ENCODE peak calls at places on chromosomes 1 and 21, in seven cellular contexts. One of them, this sample, is unnamed.
A peak's percentile ranks its signal among the peaks of the same experiment; 100 is the strongest.

GRCh38 chr1:160978510-160978927 is 23.9 kb upstream of the ITLN2 start:
- DNase-seq in GM23338: no peak
- DNase-seq in HCT116: no peak
- DNase-seq in K562: no peak
- DNase-seq in SK-N-SH: no peak
- DNase-seq in HepG2: peak; percentile 80
- DNase-seq in GM12878: no peak
- DNase-seq in this sample: no peak

GRCh38 chr1:113874017-113874879 is 2.7 kb upstream of the PTPN22 start:
- DNase-seq in SK-N-SH: no peak
- DNase-seq in K562: peak; percentile 31
- DNase-seq in GM12878: peak; percentile 58
- DNase-seq in GM23338: peak; percentile 55
- DNase-seq in HCT116: peak; percentile 41
- DNase-seq in HepG2: peak; percentile 23
- DNase-seq in this sample: no peak

GRCh38 chr1:121586369-121587229 is 401.8 kb downstream of the SRGAP2C start:
- DNase-seq in SK-N-SH: no peak
- DNase-seq in GM12878: no peak
- DNase-seq in HepG2: peak; percentile 97
- DNase-seq in GM23338: peak; percentile 57
- DNase-seq in HCT116: no peak
- DNase-seq in K562: no peak
- DNase-seq in this sample: no peak

GRCh38 chr1:15722411-15722810 is 13.6 kb upstream of the SLC25A34 start:
- DNase-seq in GM12878: no peak
- DNase-seq in K562: no peak
- DNase-seq in HCT116: no peak
- DNase-seq in GM23338: no peak
- DNase-seq in SK-N-SH: no peak
- DNase-seq in HepG2: no peak
- DNase-seq in this sample: no peak

GRCh38 chr1:225635649-225636048 is 17.3 kb downstream of the ENAH start:
- DNase-seq in HCT116: no peak
- DNase-seq in GM23338: no peak
- DNase-seq in K562: no peak
- DNase-seq in SK-N-SH: no peak
- DNase-seq in GM12878: no peak
- DNase-seq in HepG2: no peak
- DNase-seq in this sample: no peak

GRCh38 chr21:46051821-46052675 is 45.9 kb upstream of the COL6A2 start:
- DNase-seq in GM23338: no peak
- DNase-seq in HepG2: no peak
- DNase-seq in GM12878: no peak
- DNase-seq in HCT116: no peak
- DNase-seq in SK-N-SH: no peak
- DNase-seq in K562: no peak
- DNase-seq in this sample: no peak

GRCh38 chr1:158055854-158056253 is 62.4 kb downstream of the KIRREL1 start:
- DNase-seq in HepG2: no peak
- DNase-seq in GM23338: peak; percentile 39
- DNase-seq in HCT116: no peak
- DNase-seq in GM12878: no peak
- DNase-seq in SK-N-SH: no peak
- DNase-seq in K562: no peak
- DNase-seq in this sample: no peak

GRCh38 chr1:212254853-212255363 is 30.3 kb upstream of the PPP2R5A start:
- DNase-seq in SK-N-SH: peak; percentile 9
- DNase-seq in GM23338: no peak
- DNase-seq in HCT116: no peak
- DNase-seq in HepG2: peak; percentile 98
- DNase-seq in GM12878: no peak
- DNase-seq in K562: no peak
- DNase-seq in this sample: no peak

GRCh38 chr21:14383596-14384210 is 757 bp upstream of the HSPA13 start:
- DNase-seq in HCT116: no peak
- DNase-seq in HepG2: no peak
- DNase-seq in K562: no peak
- DNase-seq in GM23338: peak; percentile 31
- DNase-seq in GM12878: peak; percentile 12
- DNase-seq in SK-N-SH: no peak
- DNase-seq in this sample: no peak

GRCh38 chr1:235703516-235703915 is 53.9 kb upstream of the GNG4 start:
- DNase-seq in SK-N-SH: no peak
- DNase-seq in HepG2: no peak
- DNase-seq in GM12878: no peak
- DNase-seq in HCT116: no peak
- DNase-seq in K562: no peak
- DNase-seq in GM23338: no peak
- DNase-seq in this sample: peak; percentile 41

GRCh38 chr1:109677459-109677858 is 9.6 kb downstream of the GSTM2 start:
- DNase-seq in HepG2: no peak
- DNase-seq in GM23338: no peak
- DNase-seq in K562: peak; percentile 0
- DNase-seq in HCT116: no peak
- DNase-seq in GM12878: no peak
- DNase-seq in SK-N-SH: no peak
- DNase-seq in this sample: no peak
- TF ChIP-seq REST in HepG2: no peak
- TF ChIP-seq REST in GM23338: no peak
- TF ChIP-seq REST in K562: no peak
- TF ChIP-seq REST in HCT116: no peak
- TF ChIP-seq REST in GM12878: no peak
- TF ChIP-seq REST in SK-N-SH: no peak
- TF ChIP-seq REST in this sample: no peak

GRCh38 chr1:26125382-26125781 is 13.8 kb downstream of the PDIK1L start:
- DNase-seq in K562: no peak
- DNase-seq in HepG2: no peak
- DNase-seq in HCT116: no peak
- DNase-seq in GM12878: no peak
- DNase-seq in GM23338: no peak
- DNase-seq in SK-N-SH: no peak
- DNase-seq in this sample: no peak

GRCh38 chr1:26124433-26125318 is 13.1 kb downstream of the PDIK1L start:
- DNase-seq in HCT116: no peak
- DNase-seq in K562: no peak
- DNase-seq in HepG2: no peak
- DNase-seq in GM12878: no peak
- DNase-seq in SK-N-SH: no peak
- DNase-seq in GM23338: no peak
- DNase-seq in this sample: no peak

GRCh38 chr1:26122988-26123973 is 11.7 kb downstream of the PDIK1L start:
- DNase-seq in GM12878: no peak
- DNase-seq in K562: no peak
- DNase-seq in GM23338: no peak
- DNase-seq in HCT116: no peak
- DNase-seq in SK-N-SH: no peak
- DNase-seq in HepG2: no peak
- DNase-seq in this sample: peak; percentile 93

GRCh38 chr1:26119892-26120608 is 8.4 kb downstream of the PDIK1L start:
- DNase-seq in SK-N-SH: no peak
- DNase-seq in GM12878: no peak
- DNase-seq in GM23338: no peak
- DNase-seq in HCT116: no peak
- DNase-seq in HepG2: no peak
- DNase-seq in K562: no peak
- DNase-seq in this sample: no peak

DNA sequence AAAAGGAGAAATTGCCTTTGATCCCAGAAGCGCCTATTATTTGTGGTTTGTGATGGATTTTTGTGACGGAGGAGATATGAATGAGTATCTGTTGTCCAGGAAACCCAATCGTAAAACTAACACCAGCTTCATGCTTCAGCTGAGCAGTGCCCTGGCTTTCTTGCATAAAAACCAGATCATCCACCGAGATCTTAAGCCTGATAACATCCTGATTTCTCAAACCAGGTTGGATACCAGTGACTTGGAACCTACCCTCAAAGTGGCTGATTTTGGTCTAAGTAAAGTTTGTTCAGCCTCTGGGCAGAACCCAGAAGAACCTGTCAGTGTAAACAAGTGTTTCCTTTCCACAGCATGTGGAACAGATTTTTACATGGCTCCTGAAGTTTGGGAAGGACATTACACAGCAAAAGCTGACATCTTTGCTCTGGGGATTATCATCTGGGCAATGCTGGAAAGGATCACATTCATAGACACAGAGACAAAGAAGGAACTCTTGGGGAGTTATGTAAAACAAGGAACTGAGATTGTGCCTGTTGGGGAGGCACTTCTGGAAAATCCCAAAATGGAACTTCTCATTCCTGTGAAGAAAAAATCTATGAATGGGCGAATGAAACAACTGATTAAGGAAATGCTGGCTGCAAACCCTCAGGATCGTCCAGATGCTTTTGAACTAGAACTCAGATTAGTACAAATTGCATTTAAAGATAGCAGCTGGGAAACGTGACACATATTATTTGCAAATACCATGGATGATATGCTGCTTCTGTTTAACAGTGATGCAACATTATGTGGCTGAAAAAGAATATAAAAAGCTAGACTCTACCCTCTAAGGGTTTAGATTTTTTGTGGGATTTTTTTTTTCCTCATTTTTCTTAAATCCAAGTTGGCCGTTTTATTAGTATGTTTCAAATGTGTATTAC is 10.5 kb downstream of the PDIK1L start:
- DNase-seq in SK-N-SH: peak; percentile 46
- DNase-seq in HepG2: no peak
- DNase-seq in K562: no peak
- DNase-seq in GM12878: no peak
- DNase-seq in GM23338: no peak
- DNase-seq in HCT116: no peak
- DNase-seq in this sample: no peak
- H3K4me1 ChIP-seq in SK-N-SH: peaks cover 8% of the 10 kb centered on the region
- H3K4me1 ChIP-seq in HepG2: peaks cover under 1% of the 10 kb centered on the region
- H3K4me1 ChIP-seq in K562: peaks cover 54% of the 10 kb centered on the region
- H3K4me1 ChIP-seq in GM12878: peaks cover 4% of the 10 kb centered on the region
- H3K4me1 ChIP-seq in GM23338: no peaks in the 10 kb centered on the region
- H3K4me1 ChIP-seq in HCT116: peaks cover 13% of the 10 kb centered on the region
- H3K4me1 ChIP-seq in this sample: peaks cover 33% of the 10 kb centered on the region

DNA sequence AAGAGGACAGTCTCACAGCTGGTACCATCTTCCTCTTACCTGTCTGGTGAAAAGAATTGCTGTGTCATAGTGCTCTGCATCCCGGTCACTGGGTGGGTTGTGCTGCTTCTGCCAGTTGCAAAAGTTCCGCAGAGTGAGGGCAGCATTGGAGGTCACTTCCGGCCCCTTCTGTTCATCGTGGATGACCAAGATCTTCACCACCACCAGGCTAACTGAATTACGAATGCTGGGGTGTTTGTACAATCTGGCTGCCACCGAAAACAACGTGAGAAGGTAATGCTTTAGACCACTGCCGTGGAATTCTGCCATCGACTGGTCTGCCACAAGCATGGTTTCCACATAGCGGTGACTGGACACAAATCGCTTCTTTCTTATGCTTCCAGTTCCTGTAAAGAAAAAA is 2.9 kb downstream of the ADAMTS1 start:
- DNase-seq in SK-N-SH: no peak
- DNase-seq in HCT116: no peak
- DNase-seq in HepG2: no peak
- DNase-seq in GM23338: no peak
- DNase-seq in K562: no peak
- DNase-seq in GM12878: no peak
- DNase-seq in this sample: no peak
- H3K36me3 ChIP-seq in SK-N-SH: peaks cover 48% of the 10 kb centered on the region
- H3K36me3 ChIP-seq in HCT116: no peaks in the 10 kb centered on the region
- H3K36me3 ChIP-seq in HepG2: no peaks in the 10 kb centered on the region
- H3K36me3 ChIP-seq in GM23338: peaks cover 41% of the 10 kb centered on the region
- H3K36me3 ChIP-seq in K562: no peaks in the 10 kb centered on the region
- H3K36me3 ChIP-seq in GM12878: no peaks in the 10 kb centered on the region
- H3K36me3 ChIP-seq in this sample: no peaks in the 10 kb centered on the region

DNA sequence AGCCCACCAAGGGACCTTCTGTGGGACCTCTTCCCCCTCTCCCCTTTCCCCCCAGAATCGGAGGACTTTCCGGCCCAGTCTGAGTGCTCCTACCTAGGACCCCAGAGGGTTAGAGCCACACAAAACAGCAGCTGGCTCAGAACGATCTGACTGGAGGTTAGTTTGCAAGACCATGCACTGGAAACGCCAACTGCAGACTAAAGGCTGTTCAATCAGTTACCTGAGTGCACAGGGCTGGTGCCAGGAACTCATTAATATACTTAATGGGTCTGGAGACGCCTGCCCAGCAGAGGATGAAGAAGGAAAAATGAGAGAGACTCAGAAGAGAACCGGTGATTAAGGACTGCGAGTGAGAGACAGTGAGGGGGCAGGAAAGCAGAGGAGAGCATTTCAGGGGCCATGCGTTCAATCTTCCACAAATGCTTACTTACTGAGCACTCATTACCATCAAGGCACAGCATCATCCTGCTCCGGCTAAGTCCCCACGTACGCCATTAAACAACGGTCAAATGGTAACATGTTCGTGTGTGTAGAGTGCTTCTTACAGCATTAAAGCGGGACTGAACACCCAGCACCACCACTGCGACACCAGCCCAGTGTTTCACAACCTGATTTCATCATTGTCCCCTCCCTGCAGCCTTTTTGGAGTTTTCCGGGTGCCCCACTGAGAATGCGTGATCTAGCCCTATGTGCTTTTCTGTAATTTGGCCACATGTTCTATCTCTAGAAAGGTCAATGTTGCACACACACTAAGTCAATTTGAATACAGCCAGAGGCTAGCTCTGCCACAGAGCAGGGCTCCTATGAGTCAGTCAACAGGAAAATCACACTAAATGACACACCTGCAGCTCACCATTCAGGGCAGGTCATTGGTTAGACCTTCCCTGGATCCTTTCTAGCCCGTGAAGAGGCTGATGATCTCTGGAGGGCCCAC is 7.6 kb downstream of the ENO1 start:
- DNase-seq in K562: no peak
- DNase-seq in HCT116: no peak
- DNase-seq in HepG2: no peak
- DNase-seq in SK-N-SH: no peak
- DNase-seq in GM23338: no peak
- DNase-seq in GM12878: no peak
- DNase-seq in this sample: no peak
- TF ChIP-seq REST in K562: no peak
- TF ChIP-seq REST in HCT116: no peak
- TF ChIP-seq REST in HepG2: no peak
- TF ChIP-seq REST in SK-N-SH: no peak
- TF ChIP-seq REST in GM23338: no peak
- TF ChIP-seq REST in GM12878: no peak
- TF ChIP-seq REST in this sample: no peak